ENCODE peak calls at places on chromosome 11, in five cellular contexts. N is BE2C, Q is esophagus squamous epithelium, Y is cardiac fibroblast, S is epithelial cell of esophagus. W is an unnamed sample.

GRCh38 chr11:7353100-7353499 is 101.4 kb downstream of the SYT9 start:
- DNase-seq in N (peak), Q (no peak), Y (peak), S (peak), W (no peak)

GRCh38 chr11:83409891-83410290 is 123.7 kb upstream of the CCDC90B start:
- DNase-seq in N (no peak), Q (no peak), Y (no peak), S (no peak), W (no peak)

GRCh38 chr11:117143871-117144476 is at the start of gene PAFAH1B2:
- DNase-seq in N (peak), Q (peak), Y (peak), S (peak), W (peak)

GRCh38 chr11:34890812-34891211 is 25.4 kb downstream of the APIP start:
- DNase-seq in N (no peak), Q (no peak), Y (peak), S (peak), W (no peak)

GRCh38 chr11:66904055-66904454 is 47.2 kb downstream of the LRFN4 start:
- DNase-seq in N (no peak), Q (no peak), Y (no peak), S (peak), W (no peak)

GRCh38 chr11:67664696-67665536 is 9.5 kb downstream of the ALDH3B2 start:
- DNase-seq in N (no peak), Q (no peak), Y (no peak), S (no peak), W (no peak)

GRCh38 chr11:111946499-111946898 is 9.4 kb downstream of the DIXDC1 start:
- DNase-seq in N (no peak), Q (no peak), Y (no peak), S (no peak), W (peak)

GRCh38 chr11:10622957-10623787 is 54.7 kb upstream of the LYVE1 start:
- DNase-seq in N (no peak), Q (no peak), Y (no peak), S (peak), W (no peak)

GRCh38 chr11:34564406-34564805 is 50.8 kb upstream of the ELF5 start:
- DNase-seq in N (no peak), Q (no peak), Y (peak), S (peak), W (no peak)

GRCh38 chr11:122242731-122243130 is 126.7 kb upstream of the BLID start:
- DNase-seq in N (no peak), Q (no peak), Y (no peak), S (no peak), W (no peak)

GRCh38 chr11:15947681-15948648 is 408.4 kb downstream of the SOX6 start:
- DNase-seq in N (no peak), Q (no peak), Y (no peak), S (no peak), W (peak)

GRCh38 chr11:121696177-121696863 is 243.6 kb upstream of the SORL1-AS1 start:
- DNase-seq in N (no peak), Q (no peak), Y (peak), S (peak), W (peak)

GRCh38 chr11:118067006-118067405 is 9.9 kb upstream of the TMPRSS4 start:
- DNase-seq in N (no peak), Q (no peak), Y (no peak), S (no peak), W (no peak)

GRCh38 chr11:61022311-61023085 is 51.0 kb downstream of the CD6 start:
- DNase-seq in N (no peak), Q (no peak), Y (no peak), S (peak), W (no peak)

GRCh38 chr11:61020706-61021235 is 49.3 kb downstream of the CD6 start:
- DNase-seq in N (no peak), Q (no peak), Y (no peak), S (no peak), W (no peak)

GRCh38 chr11:61023086-61024035 is 51.9 kb downstream of the CD6 start:
- DNase-seq in N (no peak), Q (no peak), Y (no peak), S (no peak), W (no peak)

GRCh38 chr11:61019818-61020405 is 48.4 kb downstream of the CD6 start:
- DNase-seq in N (no peak), Q (no peak), Y (no peak), S (no peak), W (no peak)

GRCh38 chr11:61021661-61022212 is 50.3 kb downstream of the CD6 start:
- DNase-seq in N (no peak), Q (no peak), Y (no peak), S (peak), W (no peak)
- H3K4me3 ChIP-seq in N (no peak), Q (no peak), Y (no peak), S (no peak), W (no peak)

GRCh38 chr11:134861490-134862107 is 449.6 kb upstream of the B3GAT1 start:
- DNase-seq in N (no peak), Q (no peak), Y (no peak), S (no peak), W (no peak)
- TF ChIP-seq CTCF in N (peak), Q (no peak), Y (no peak), S (no peak), W (no peak)

DNA sequence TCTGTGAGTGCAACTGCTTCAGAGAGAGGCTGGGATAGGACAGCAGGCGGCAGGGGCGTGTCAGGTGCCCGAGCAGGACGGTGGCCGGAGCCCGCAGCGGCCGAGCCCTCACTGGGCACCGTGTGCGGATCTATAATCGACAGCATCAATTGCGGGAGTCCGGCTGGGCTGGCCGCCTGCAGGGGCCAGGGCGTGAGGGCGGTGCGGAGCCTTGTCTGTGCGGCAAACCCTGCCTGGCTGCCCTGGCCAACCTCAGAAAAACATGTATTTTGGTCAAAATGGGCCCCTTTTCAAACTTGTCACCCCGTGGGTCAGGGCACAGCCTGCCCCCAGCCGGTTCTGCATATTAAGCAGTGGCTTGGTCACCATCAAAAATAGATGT is 91.3 kb upstream of the KCNQ1OT1 start:
- DNase-seq in N (no peak), Q (no peak), Y (no peak), S (no peak), W (no peak)
- H3K4me3 ChIP-seq in N (no peak), Q (peak), Y (no peak), S (no peak), W (peak)

DNA sequence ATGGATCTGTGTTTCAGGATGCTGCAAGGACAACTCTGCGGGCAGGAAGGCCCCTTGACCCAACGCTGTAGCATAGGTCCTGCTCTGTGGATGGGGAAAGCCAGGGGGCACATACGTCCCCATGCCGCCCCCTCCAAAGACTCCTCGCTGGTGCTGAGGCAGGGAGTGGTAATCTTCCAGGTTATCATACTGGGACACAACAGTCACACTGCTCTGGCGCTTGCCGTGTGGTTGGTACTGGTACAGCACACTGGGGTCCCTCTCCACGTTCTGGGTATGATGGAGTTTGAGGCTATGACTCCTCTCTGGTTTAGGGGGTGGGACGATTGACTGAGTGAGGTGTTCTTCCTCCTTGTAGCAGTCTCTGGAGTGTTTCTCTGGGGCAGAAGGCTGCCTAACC is 26.2 kb upstream of the TP53AIP1 start:
- DNase-seq in N (no peak), Q (no peak), Y (no peak), S (no peak), W (no peak)
- TF ChIP-seq CTCF in N (no peak), Q (no peak), Y (no peak), S (no peak), W (no peak)

DNA sequence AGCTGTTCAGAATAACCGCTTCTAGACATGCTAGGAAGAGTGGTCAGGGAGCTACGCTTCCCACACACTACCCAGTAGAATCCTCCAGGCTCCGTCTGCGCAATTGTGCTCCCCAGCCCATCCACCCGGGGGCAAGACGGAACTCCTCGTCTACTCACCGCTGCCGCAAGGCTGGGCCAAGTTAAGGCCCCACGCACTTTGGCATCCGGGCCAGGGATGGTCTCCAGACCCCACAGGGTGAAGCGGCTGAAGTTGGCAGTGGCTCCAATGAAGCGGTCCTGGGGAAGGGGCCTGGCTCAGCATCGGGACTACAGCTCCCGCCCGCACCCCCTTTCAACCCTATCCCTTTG is 736 bp downstream of the RNASEH2C start:
- DNase-seq in N (peak), Q (no peak), Y (peak), S (peak), W (no peak)
- H3K4me3 ChIP-seq in N (peak), Q (peak), Y (peak), S (peak), W (peak)

DNA sequence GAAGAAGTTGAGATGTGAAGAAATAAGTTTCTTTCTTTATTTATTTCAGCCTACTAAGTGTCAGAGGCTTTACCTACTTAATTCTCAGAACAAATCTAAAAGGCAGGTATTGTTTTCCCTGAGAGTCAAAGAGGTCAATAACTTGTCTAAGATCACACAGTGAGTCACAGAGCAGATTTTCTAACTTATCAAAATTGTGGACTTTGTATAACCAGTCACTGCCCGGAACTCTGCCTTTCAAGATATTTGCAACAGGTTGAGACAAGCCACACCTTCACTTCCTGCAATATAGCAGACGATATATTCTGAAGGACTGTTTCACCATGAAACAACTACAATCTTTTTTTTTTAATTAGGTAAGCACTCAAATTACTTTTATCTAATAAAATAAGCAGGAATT is 10.5 kb upstream of the MMP3 start:
- DNase-seq in N (no peak), Q (no peak), Y (no peak), S (peak), W (no peak)
- TF ChIP-seq CTCF in N (no peak), Q (no peak), Y (no peak), S (no peak), W (no peak)

GRCh38 chr11:62855571-62856332 is 16.4 kb upstream of the WDR74 start:
- DNase-seq in N (peak), Q (peak), Y (peak), S (peak), W (peak)

GRCh38 chr11:62860835-62861563 is 19.7 kb upstream of the SLC3A2 start:
- DNase-seq in N (no peak), Q (no peak), Y (no peak), S (no peak), W (no peak)

GRCh38 chr11:62857541-62857982 is 18.2 kb upstream of the WDR74 start:
- DNase-seq in N (no peak), Q (no peak), Y (no peak), S (peak), W (no peak)

GRCh38 chr11:62856333-62856910 is 17.0 kb upstream of the WDR74 start:
- DNase-seq in N (no peak), Q (no peak), Y (no peak), S (no peak), W (no peak)

DNA sequence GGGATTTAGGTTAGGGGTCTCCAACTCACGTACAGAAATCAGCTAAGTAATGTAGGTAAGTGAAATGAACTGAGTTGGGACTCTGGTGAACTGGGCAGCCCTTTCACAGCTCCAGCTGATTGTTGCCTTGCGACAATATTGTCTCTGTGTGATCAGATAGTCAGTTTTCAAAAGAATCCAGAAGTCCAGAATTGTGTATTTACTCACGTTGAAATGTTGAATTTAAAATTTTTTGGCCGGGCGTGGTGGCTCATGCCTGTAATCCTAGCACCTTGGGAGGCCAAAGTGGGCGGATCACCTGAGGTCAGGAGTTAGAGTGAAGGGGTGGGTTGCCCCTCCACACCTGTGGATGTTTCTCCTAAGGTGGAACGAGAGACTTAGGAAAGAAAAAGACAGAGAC is 18.8 kb upstream of the WDR74 start:
- DNase-seq in N (no peak), Q (no peak), Y (no peak), S (no peak), W (no peak)
- H3K4me3 ChIP-seq in N (peak), Q (no peak), Y (no peak), S (peak), W (no peak)

GRCh38 chr11:2779981-2780849 is 80.4 kb upstream of the KCNQ1OT1 start:
- DNase-seq in N (no peak), Q (no peak), Y (peak), S (no peak), W (peak)

GRCh38 chr11:2777396-2777795 is 77.6 kb upstream of the KCNQ1OT1 start:
- DNase-seq in N (no peak), Q (no peak), Y (peak), S (peak), W (peak)

GRCh38 chr11:2779499-2779980 is 79.7 kb upstream of the KCNQ1OT1 start:
- DNase-seq in N (peak), Q (no peak), Y (no peak), S (no peak), W (peak)

GRCh38 chr11:2777871-2778629 is 78.3 kb upstream of the KCNQ1OT1 start:
- DNase-seq in N (peak), Q (no peak), Y (no peak), S (no peak), W (peak)

GRCh38 chr11:2778630-2779498 is 79.1 kb upstream of the KCNQ1OT1 start:
- DNase-seq in N (peak), Q (no peak), Y (peak), S (peak), W (peak)
- TF ChIP-seq CTCF in N (no peak), Q (peak), Y (no peak), S (peak), W (peak)

W was measured in esophagus muscularis mucosa.